ENCODE peak calls at places on chromosomes 7 and 10, in four cellular contexts. C, N, J and G are unnamed samples.

GRCh38 chr10:103441206-103441605 is 11.0 kb downstream of the CALHM2 start:
- DNase-seq in C (no peak), N (no peak), J (no peak), G (no peak)

GRCh38 chr10:106089855-106090254 is 1074.7 kb downstream of the SORCS1 start:
- DNase-seq in C (no peak), N (no peak), J (no peak), G (no peak)

GRCh38 chr7:44750921-44751571 is 2.4 kb downstream of the ZMIZ2 start:
- DNase-seq in C (no peak), N (no peak), J (peak), G (no peak)

GRCh38 chr10:6394084-6394483 is 186.0 kb downstream of the PRKCQ start:
- DNase-seq in C (no peak), N (no peak), J (no peak), G (no peak)

GRCh38 chr10:12299222-12299973 is 49.9 kb upstream of the CAMK1D start:
- DNase-seq in C (peak), N (no peak), J (no peak), G (no peak)

GRCh38 chr10:50561266-50561665 is 62.5 kb downstream of the SGMS1 start:
- DNase-seq in C (no peak), N (no peak), J (peak), G (no peak)

GRCh38 chr7:51451751-51452465 is 135.3 kb upstream of the COBL start:
- DNase-seq in C (no peak), N (no peak), J (no peak), G (no peak)

GRCh38 chr7:30683306-30683705 is 1.1 kb upstream of the CRHR2 start:
- DNase-seq in C (no peak), N (no peak), J (no peak), G (no peak)

GRCh38 chr10:102435098-102435497 is 2.7 kb upstream of the CUEDC2 start:
- DNase-seq in C (no peak), N (no peak), J (no peak), G (no peak)

GRCh38 chr7:5417106-5418071 is 6.2 kb downstream of the TNRC18 start:
- DNase-seq in C (no peak), N (no peak), J (peak), G (no peak)

GRCh38 chr10:23263441-23264164 is 71.5 kb downstream of the PTF1A start:
- DNase-seq in C (no peak), N (no peak), J (no peak), G (no peak)

GRCh38 chr10:118401708-118402107 is 59.6 kb upstream of the FAM204A start:
- DNase-seq in C (no peak), N (no peak), J (no peak), G (no peak)

GRCh38 chr10:55441777-55442176 is 640.7 kb upstream of the PCDH15 start:
- DNase-seq in C (no peak), N (no peak), J (no peak), G (no peak)

GRCh38 chr10:71302874-71303568 is 16.0 kb upstream of the SLC29A3 start:
- DNase-seq in C (no peak), N (peak), J (peak), G (peak)

GRCh38 chr10:78578929-78579328 is 489.8 kb upstream of the ZMIZ1 start:
- DNase-seq in C (no peak), N (no peak), J (peak), G (no peak)

GRCh38 chr7:129525225-129525862 is 23.0 kb downstream of the SMKR1 start:
- DNase-seq in C (no peak), N (no peak), J (no peak), G (no peak)

GRCh38 chr10:1206601-1207000 is 150.4 kb downstream of the WDR37 start:
- DNase-seq in C (no peak), N (no peak), J (no peak), G (no peak)

GRCh38 chr7:36623247-36623646 is 101.0 kb downstream of the AOAH start:
- DNase-seq in C (no peak), N (no peak), J (no peak), G (no peak)

GRCh38 chr7:6590645-6591110 is 857 bp downstream of the INTS15 start:
- DNase-seq in C (no peak), N (no peak), J (no peak), G (no peak)

GRCh38 chr10:326894-327635 is 191.8 kb downstream of the ZMYND11 start:
- DNase-seq in C (no peak), N (no peak), J (no peak), G (no peak)

GRCh38 chr10:110530131-110530831 is 32.6 kb downstream of the DUSP5 start:
- DNase-seq in C (peak), N (no peak), J (no peak), G (no peak)

GRCh38 chr10:4170181-4170580 is 385.2 kb upstream of the KLF6 start:
- DNase-seq in C (no peak), N (no peak), J (no peak), G (no peak)

GRCh38 chr7:145919712-145920111 is 196.9 kb upstream of the CNTNAP2 start:
- DNase-seq in C (no peak), N (no peak), J (no peak), G (no peak)

GRCh38 chr10:123926401-123927264 is 35.0 kb upstream of the CPXM2 start:
- DNase-seq in C (no peak), N (no peak), J (peak), G (no peak)

GRCh38 chr7:36236073-36236472 is 83.0 kb downstream of the EEPD1 start:
- DNase-seq in C (no peak), N (no peak), J (no peak), G (no peak)

GRCh38 chr7:131948434-131949053 is 392.1 kb upstream of the PODXL start:
- DNase-seq in C (peak), N (no peak), J (no peak), G (peak)

GRCh38 chr7:48112431-48113165 is 23.5 kb downstream of the UPP1 start:
- DNase-seq in C (no peak), N (no peak), J (peak), G (no peak)

GRCh38 chr7:79157281-79157680 is 296.2 kb downstream of the MAGI2 start:
- DNase-seq in C (no peak), N (no peak), J (peak), G (no peak)

GRCh38 chr7:155711081-155711480 is 66.6 kb downstream of the RBM33 start:
- DNase-seq in C (no peak), N (no peak), J (no peak), G (no peak)

GRCh38 chr7:53431901-53432300 is 396.5 kb downstream of the POM121L12 start:
- DNase-seq in C (no peak), N (no peak), J (no peak), G (no peak)

GRCh38 chr7:28230273-28230672 is 49.7 kb upstream of the JAZF1 start:
- DNase-seq in C (no peak), N (no peak), J (no peak), G (no peak)

GRCh38 chr10:132396495-132397035 is 435 bp upstream of the PWWP2B start:
- DNase-seq in C (peak), N (no peak), J (peak), G (no peak)
- H3K4me3 ChIP-seq in C (peak), N (peak), J (peak), G (peak)

GRCh38 chr7:72336382-72336886 is 75.7 kb downstream of the CALN1 start:
- DNase-seq in C (no peak), N (no peak), J (no peak), G (no peak)
- H3K4me3 ChIP-seq in C (no peak), N (no peak), J (no peak), G (no peak)

GRCh38 chr10:80462986-80463741 is 9.1 kb downstream of the TSPAN14 start:
- DNase-seq in C (peak), N (no peak), J (peak), G (peak)
- H3K4me3 ChIP-seq in C (no peak), N (no peak), J (no peak), G (no peak)

DNA sequence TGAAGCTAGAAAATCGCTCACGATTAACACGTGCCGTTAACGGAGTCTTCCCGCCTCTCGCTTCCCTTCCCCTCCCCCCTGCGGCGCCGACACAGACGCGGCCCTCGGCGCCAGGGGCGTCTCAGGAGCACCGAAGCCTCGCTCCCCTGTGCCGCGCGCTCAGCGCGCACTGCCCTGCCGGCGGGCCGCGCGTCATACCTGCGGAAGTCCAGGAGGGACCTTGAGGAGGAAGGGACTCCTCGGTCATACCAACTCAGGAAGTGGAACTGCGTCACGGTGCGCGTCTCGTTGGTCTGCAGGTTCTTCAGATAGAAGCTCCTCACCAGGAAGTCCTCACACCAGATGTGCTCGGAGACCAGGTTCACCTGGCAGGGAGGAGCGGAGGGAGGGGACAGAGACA is 239.6 kb downstream of the DNAJB6 start:
- DNase-seq in C (peak), N (no peak), J (no peak), G (no peak)
- H3K4me3 ChIP-seq in C (no peak), N (no peak), J (no peak), G (no peak)

GRCh38 chr7:81327468-81327867 is 408.6 kb upstream of the SEMA3C start:
- DNase-seq in C (no peak), N (no peak), J (peak), G (peak)
- H3K4me3 ChIP-seq in C (no peak), N (no peak), J (no peak), G (no peak)

GRCh38 chr7:91242097-91242846 is 22.0 kb upstream of the FZD1 start:
- DNase-seq in C (no peak), N (no peak), J (peak), G (no peak)
- H3K4me3 ChIP-seq in C (no peak), N (no peak), J (no peak), G (no peak)

DNA sequence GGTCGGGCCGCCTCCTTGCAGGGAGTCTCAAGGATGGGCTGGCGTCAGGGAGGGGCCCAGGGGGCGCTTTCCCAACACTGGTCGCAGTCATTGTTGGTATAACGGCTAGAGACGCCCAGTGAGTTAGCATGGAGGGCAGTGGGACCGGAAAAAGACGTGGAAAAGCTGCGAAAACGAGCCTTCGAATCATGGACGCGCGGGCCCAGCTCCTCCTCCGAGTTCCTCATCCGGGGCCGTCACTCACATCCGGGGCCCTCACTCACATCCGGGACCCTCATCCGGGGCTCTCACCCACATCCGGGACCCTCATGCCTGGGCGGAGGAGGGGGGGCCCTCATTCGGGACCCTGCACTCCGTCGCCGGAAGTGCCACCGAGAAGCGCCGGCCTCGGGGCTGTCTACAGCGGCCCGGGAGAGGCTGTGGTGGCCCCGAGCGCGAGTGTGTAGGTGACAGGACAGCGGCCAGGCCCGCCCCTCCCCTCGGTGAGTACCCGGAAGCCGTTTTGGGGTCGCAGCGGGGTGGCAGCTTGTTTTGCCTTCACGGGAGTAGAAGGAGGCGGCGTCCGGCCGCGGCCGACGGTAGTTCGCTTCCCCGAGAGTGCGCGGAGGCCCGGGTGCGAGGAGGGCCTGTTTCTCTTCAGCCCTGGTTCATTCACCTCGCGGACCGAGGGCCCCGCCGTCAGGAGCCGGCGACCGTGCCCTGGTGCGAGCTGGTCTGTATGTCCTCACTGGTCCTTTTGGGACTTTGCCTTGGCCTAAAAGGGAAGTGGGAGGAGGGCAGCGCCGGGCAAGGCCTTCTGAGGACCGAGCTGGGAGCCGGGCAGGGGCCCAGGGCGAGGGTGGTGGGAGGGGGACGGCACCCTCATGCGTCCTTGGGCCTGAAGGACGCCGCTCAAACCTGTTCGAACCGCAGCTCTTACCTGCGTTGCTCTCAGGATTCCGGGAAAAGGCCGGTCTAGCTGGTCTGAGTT is at the start of gene ZNF655:
- DNase-seq in C (peak), N (no peak), J (peak), G (peak)
- H3K4me3 ChIP-seq in C (peak), N (peak), J (peak), G (peak)